ENCODE peak calls at places on chromosomes 2 and 18, in six cellular contexts. One of them, this sample, is unnamed.

GRCh38 chr2:209579236-209579749 is 155.4 kb downstream of the MAP2 start:
- DNase-seq in adrenal gland: peak
- DNase-seq in upper lobe of right lung: no peak
- DNase-seq in H9: peak
- DNase-seq in transverse colon: no peak
- DNase-seq in cardiac fibroblast: peak
- DNase-seq in this sample: no peak

GRCh38 chr2:215476424-215476823 is 40.6 kb upstream of the FN1 start:
- DNase-seq in adrenal gland: no peak
- DNase-seq in upper lobe of right lung: no peak
- DNase-seq in H9: no peak
- DNase-seq in transverse colon: no peak
- DNase-seq in cardiac fibroblast: peak
- DNase-seq in this sample: no peak

GRCh38 chr2:65487404-65487803 is 55.0 kb upstream of the SPRED2 start:
- DNase-seq in adrenal gland: no peak
- DNase-seq in upper lobe of right lung: no peak
- DNase-seq in H9: no peak
- DNase-seq in transverse colon: no peak
- DNase-seq in cardiac fibroblast: no peak
- DNase-seq in this sample: no peak

GRCh38 chr2:165833156-165833555 is 39.1 kb upstream of the GALNT3 start:
- DNase-seq in adrenal gland: no peak
- DNase-seq in upper lobe of right lung: no peak
- DNase-seq in H9: no peak
- DNase-seq in transverse colon: no peak
- DNase-seq in cardiac fibroblast: peak
- DNase-seq in this sample: no peak

GRCh38 chr2:76953733-76954347 is 568.3 kb downstream of the LRRTM4 start:
- DNase-seq in adrenal gland: peak
- DNase-seq in upper lobe of right lung: no peak
- DNase-seq in H9: peak
- DNase-seq in transverse colon: peak
- DNase-seq in cardiac fibroblast: peak
- DNase-seq in this sample: peak

GRCh38 chr2:31032475-31032874 is 105.8 kb downstream of the GALNT14 start:
- DNase-seq in adrenal gland: no peak
- DNase-seq in upper lobe of right lung: no peak
- DNase-seq in H9: no peak
- DNase-seq in transverse colon: no peak
- DNase-seq in cardiac fibroblast: no peak
- DNase-seq in this sample: no peak

GRCh38 chr2:226578879-226579278 is 220.7 kb downstream of the IRS1 start:
- DNase-seq in adrenal gland: no peak
- DNase-seq in upper lobe of right lung: no peak
- DNase-seq in H9: no peak
- DNase-seq in transverse colon: no peak
- DNase-seq in cardiac fibroblast: peak
- DNase-seq in this sample: no peak

GRCh38 chr2:6992821-6993228 is 75.6 kb downstream of the RNF144A start:
- DNase-seq in adrenal gland: no peak
- DNase-seq in upper lobe of right lung: no peak
- DNase-seq in H9: no peak
- DNase-seq in transverse colon: no peak
- DNase-seq in cardiac fibroblast: no peak
- DNase-seq in this sample: no peak

GRCh38 chr2:85661139-85661858 is 6.7 kb downstream of the SFTPB start:
- DNase-seq in adrenal gland: no peak
- DNase-seq in upper lobe of right lung: peak
- DNase-seq in H9: no peak
- DNase-seq in transverse colon: no peak
- DNase-seq in cardiac fibroblast: no peak
- DNase-seq in this sample: no peak

GRCh38 chr18:13061630-13062189 is 70.5 kb downstream of the CEP192 start:
- DNase-seq in adrenal gland: no peak
- DNase-seq in upper lobe of right lung: no peak
- DNase-seq in H9: no peak
- DNase-seq in transverse colon: no peak
- DNase-seq in cardiac fibroblast: no peak
- DNase-seq in this sample: no peak

GRCh38 chr18:50620319-50620718 is 60.4 kb downstream of the MAPK4 start:
- DNase-seq in adrenal gland: no peak
- DNase-seq in upper lobe of right lung: no peak
- DNase-seq in H9: no peak
- DNase-seq in transverse colon: no peak
- DNase-seq in cardiac fibroblast: no peak
- DNase-seq in this sample: no peak

GRCh38 chr2:45778720-45779171 is 127.3 kb downstream of the PRKCE start:
- DNase-seq in adrenal gland: peak
- DNase-seq in upper lobe of right lung: no peak
- DNase-seq in H9: peak
- DNase-seq in transverse colon: peak
- DNase-seq in cardiac fibroblast: peak
- DNase-seq in this sample: no peak

GRCh38 chr2:101958071-101958470 is 33.7 kb upstream of the IL1R2 start:
- DNase-seq in adrenal gland: no peak
- DNase-seq in upper lobe of right lung: no peak
- DNase-seq in H9: no peak
- DNase-seq in transverse colon: no peak
- DNase-seq in cardiac fibroblast: peak
- DNase-seq in this sample: no peak

GRCh38 chr18:11105463-11105862 is 43.9 kb downstream of the PIEZO2 start:
- DNase-seq in adrenal gland: no peak
- DNase-seq in upper lobe of right lung: no peak
- DNase-seq in H9: no peak
- DNase-seq in transverse colon: no peak
- DNase-seq in cardiac fibroblast: no peak
- DNase-seq in this sample: no peak

GRCh38 chr2:240595381-240596079 is 9.0 kb downstream of the CAPN10 start:
- DNase-seq in adrenal gland: peak
- DNase-seq in upper lobe of right lung: peak
- DNase-seq in H9: peak
- DNase-seq in transverse colon: peak
- DNase-seq in cardiac fibroblast: peak
- DNase-seq in this sample: peak

GRCh38 chr2:238370482-238371372 is 50.4 kb downstream of the TRAF3IP1 start:
- DNase-seq in adrenal gland: peak
- DNase-seq in upper lobe of right lung: peak
- DNase-seq in H9: no peak
- DNase-seq in transverse colon: peak
- DNase-seq in cardiac fibroblast: peak
- DNase-seq in this sample: no peak

GRCh38 chr2:189297446-189297845 is 117.9 kb upstream of the COL5A2 start:
- DNase-seq in adrenal gland: no peak
- DNase-seq in upper lobe of right lung: no peak
- DNase-seq in H9: no peak
- DNase-seq in transverse colon: no peak
- DNase-seq in cardiac fibroblast: peak
- DNase-seq in this sample: no peak

GRCh38 chr2:64644240-64645013 is 9.3 kb downstream of the SERTAD2 start:
- DNase-seq in adrenal gland: peak
- DNase-seq in upper lobe of right lung: peak
- DNase-seq in H9: peak
- DNase-seq in transverse colon: peak
- DNase-seq in cardiac fibroblast: peak
- DNase-seq in this sample: peak

GRCh38 chr2:10041711-10042110 is 1.6 kb upstream of the KLF11 start:
- DNase-seq in adrenal gland: no peak
- DNase-seq in upper lobe of right lung: peak
- DNase-seq in H9: no peak
- DNase-seq in transverse colon: no peak
- DNase-seq in cardiac fibroblast: no peak
- DNase-seq in this sample: no peak

GRCh38 chr2:241598487-241598886 is 38.5 kb downstream of the THAP4 start:
- DNase-seq in adrenal gland: no peak
- DNase-seq in upper lobe of right lung: peak
- DNase-seq in H9: no peak
- DNase-seq in transverse colon: no peak
- DNase-seq in cardiac fibroblast: no peak
- DNase-seq in this sample: no peak

GRCh38 chr2:24724111-24724775 is 68.9 kb downstream of the PTRHD1 start:
- DNase-seq in adrenal gland: no peak
- DNase-seq in upper lobe of right lung: no peak
- DNase-seq in H9: no peak
- DNase-seq in transverse colon: no peak
- DNase-seq in cardiac fibroblast: peak
- DNase-seq in this sample: no peak

GRCh38 chr2:129236601-129237000 is 742.9 kb upstream of the RAB6C start:
- DNase-seq in adrenal gland: no peak
- DNase-seq in upper lobe of right lung: no peak
- DNase-seq in H9: no peak
- DNase-seq in transverse colon: no peak
- DNase-seq in cardiac fibroblast: no peak
- DNase-seq in this sample: no peak

GRCh38 chr2:96427917-96428316 is 77.2 kb downstream of the NEURL3 start:
- DNase-seq in adrenal gland: no peak
- DNase-seq in upper lobe of right lung: no peak
- DNase-seq in H9: no peak
- DNase-seq in transverse colon: no peak
- DNase-seq in cardiac fibroblast: peak
- DNase-seq in this sample: no peak

GRCh38 chr2:46187112-46187618 is 110.0 kb upstream of the EPAS1 start:
- DNase-seq in adrenal gland: no peak
- DNase-seq in upper lobe of right lung: no peak
- DNase-seq in H9: no peak
- DNase-seq in transverse colon: peak
- DNase-seq in cardiac fibroblast: peak
- DNase-seq in this sample: peak

GRCh38 chr2:24360050-24360962 is at the start of gene ITSN2:
- DNase-seq in adrenal gland: peak
- DNase-seq in upper lobe of right lung: peak
- DNase-seq in H9: peak
- DNase-seq in transverse colon: peak
- DNase-seq in cardiac fibroblast: peak
- DNase-seq in this sample: peak

GRCh38 chr2:43458002-43458628 is 137.7 kb downstream of the THADA start:
- DNase-seq in adrenal gland: no peak
- DNase-seq in upper lobe of right lung: no peak
- DNase-seq in H9: no peak
- DNase-seq in transverse colon: no peak
- DNase-seq in cardiac fibroblast: peak
- DNase-seq in this sample: no peak

GRCh38 chr2:6866239-6866745 is 585 bp upstream of the CMPK2 start:
- DNase-seq in adrenal gland: peak
- DNase-seq in upper lobe of right lung: no peak
- DNase-seq in H9: peak
- DNase-seq in transverse colon: peak
- DNase-seq in cardiac fibroblast: peak
- DNase-seq in this sample: peak

GRCh38 chr2:240713928-240714746 is 22.5 kb downstream of the AQP12A start:
- DNase-seq in adrenal gland: no peak
- DNase-seq in upper lobe of right lung: no peak
- DNase-seq in H9: no peak
- DNase-seq in transverse colon: no peak
- DNase-seq in cardiac fibroblast: no peak
- DNase-seq in this sample: peak

GRCh38 chr2:190466819-190467444 is 58.8 kb downstream of the MFSD6 start:
- DNase-seq in adrenal gland: no peak
- DNase-seq in upper lobe of right lung: no peak
- DNase-seq in H9: no peak
- DNase-seq in transverse colon: no peak
- DNase-seq in cardiac fibroblast: no peak
- DNase-seq in this sample: no peak

GRCh38 chr2:226911932-226912331 is 76.1 kb downstream of the RHBDD1 start:
- DNase-seq in adrenal gland: no peak
- DNase-seq in upper lobe of right lung: no peak
- DNase-seq in H9: no peak
- DNase-seq in transverse colon: no peak
- DNase-seq in cardiac fibroblast: peak
- DNase-seq in this sample: no peak

GRCh38 chr18:61975526-61976326 is 82.9 kb upstream of the RNF152 start:
- DNase-seq in adrenal gland: no peak
- DNase-seq in upper lobe of right lung: no peak
- DNase-seq in H9: no peak
- DNase-seq in transverse colon: no peak
- DNase-seq in cardiac fibroblast: no peak
- DNase-seq in this sample: no peak

GRCh38 chr18:31792580-31792911 is 31.9 kb upstream of the SLC25A52 start:
- DNase-seq in adrenal gland: no peak
- DNase-seq in upper lobe of right lung: no peak
- DNase-seq in H9: no peak
- DNase-seq in transverse colon: no peak
- DNase-seq in cardiac fibroblast: no peak
- DNase-seq in this sample: no peak

GRCh38 chr18:26634631-26635030 is 86.3 kb upstream of the KCTD1 start:
- DNase-seq in adrenal gland: no peak
- DNase-seq in upper lobe of right lung: no peak
- DNase-seq in H9: no peak
- DNase-seq in transverse colon: no peak
- DNase-seq in cardiac fibroblast: no peak
- DNase-seq in this sample: no peak

GRCh38 chr2:206353685-206354084 is 79.2 kb downstream of the ZDBF2 start:
- DNase-seq in adrenal gland: no peak
- DNase-seq in upper lobe of right lung: no peak
- DNase-seq in H9: no peak
- DNase-seq in transverse colon: no peak
- DNase-seq in cardiac fibroblast: peak
- DNase-seq in this sample: no peak
- TF ChIP-seq CTCF in adrenal gland: no peak
- TF ChIP-seq CTCF in upper lobe of right lung: no peak
- TF ChIP-seq CTCF in H9: no peak
- TF ChIP-seq CTCF in transverse colon: no peak
- TF ChIP-seq CTCF in cardiac fibroblast: no peak
- TF ChIP-seq CTCF in this sample: no peak

GRCh38 chr18:9392726-9393125 is 58.2 kb downstream of the TWSG1 start:
- DNase-seq in adrenal gland: no peak
- DNase-seq in upper lobe of right lung: no peak
- DNase-seq in H9: no peak
- DNase-seq in transverse colon: no peak
- DNase-seq in cardiac fibroblast: peak
- DNase-seq in this sample: no peak
- TF ChIP-seq CTCF in adrenal gland: no peak
- TF ChIP-seq CTCF in upper lobe of right lung: no peak
- TF ChIP-seq CTCF in H9: peak
- TF ChIP-seq CTCF in transverse colon: no peak
- TF ChIP-seq CTCF in cardiac fibroblast: peak
- TF ChIP-seq CTCF in this sample: no peak

GRCh38 chr18:22408059-22408458 is 9.7 kb downstream of the CTAGE1 start:
- DNase-seq in adrenal gland: no peak
- DNase-seq in upper lobe of right lung: no peak
- DNase-seq in H9: no peak
- DNase-seq in transverse colon: no peak
- DNase-seq in cardiac fibroblast: no peak
- DNase-seq in this sample: no peak
- TF ChIP-seq CTCF in adrenal gland: no peak
- TF ChIP-seq CTCF in upper lobe of right lung: peak
- TF ChIP-seq CTCF in H9: peak
- TF ChIP-seq CTCF in transverse colon: no peak
- TF ChIP-seq CTCF in cardiac fibroblast: peak
- TF ChIP-seq CTCF in this sample: no peak

DNA sequence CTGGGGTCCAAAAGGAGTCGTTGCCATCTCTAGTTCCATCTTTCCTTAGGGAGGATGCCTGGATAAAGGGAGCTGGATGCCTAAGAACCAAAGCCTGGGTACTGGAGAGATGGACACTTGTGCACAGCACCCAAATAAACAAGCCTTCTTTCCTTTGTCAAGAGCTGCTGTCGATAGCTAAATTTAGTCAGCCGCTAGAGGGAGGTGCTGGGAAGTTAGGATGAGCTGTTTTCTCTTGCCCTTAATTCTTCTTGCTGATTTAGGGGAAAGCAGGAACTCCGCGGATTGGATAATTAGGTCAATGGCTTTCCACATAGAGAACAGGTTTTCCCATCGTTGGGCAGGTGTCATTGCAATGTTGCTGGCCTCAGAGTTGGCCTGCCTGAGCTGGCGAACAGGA is 30.9 kb upstream of the SERPINB12 start:
- DNase-seq in adrenal gland: peak
- DNase-seq in upper lobe of right lung: no peak
- DNase-seq in H9: peak
- DNase-seq in transverse colon: no peak
- DNase-seq in cardiac fibroblast: peak
- DNase-seq in this sample: no peak
- TF ChIP-seq CTCF in adrenal gland: peak
- TF ChIP-seq CTCF in upper lobe of right lung: peak
- TF ChIP-seq CTCF in H9: peak
- TF ChIP-seq CTCF in transverse colon: peak
- TF ChIP-seq CTCF in cardiac fibroblast: peak
- TF ChIP-seq CTCF in this sample: no peak